ENCODE peak calls at places on chromosomes 4 and X, in five cellular contexts. P is thoracic aorta; E is CD8-positive, alpha-beta memory T cell; V is left lung; H is heart left ventricle. B is an unnamed sample. For H3K36me3, the result is how much of the 10 kb centered on the place peaks cover.

GRCh38 chrX:109389917-109390316 is 92.0 kb downstream of the GUCY2F start:
- DNase-seq in V (no peak), H (no peak), E (no peak), P (no peak), B (no peak)

GRCh38 chrX:147848009-147848408 is 63.7 kb upstream of the FMR1 start:
- DNase-seq in V (no peak), P (no peak), E (no peak), H (no peak), B (no peak)

GRCh38 chr4:147546341-147546740 is 65.4 kb downstream of the EDNRA start:
- DNase-seq in E (no peak), H (no peak), P (no peak), V (no peak), B (no peak)

GRCh38 chr4:78776031-78776728 is at the start of gene BMP2K:
- DNase-seq in E (peak), V (peak), H (peak), P (no peak), B (peak)

GRCh38 chr4:43325220-43325967 is 432.9 kb downstream of the GRXCR1 start:
- DNase-seq in E (no peak), H (no peak), P (no peak), V (no peak), B (no peak)

GRCh38 chr4:152531479-152531878 is 4.4 kb downstream of the FBXW7 start:
- DNase-seq in V (no peak), P (no peak), H (no peak), E (no peak), B (no peak)

GRCh38 chr4:2630556-2631273 is 94.3 kb downstream of the FAM193A start:
- DNase-seq in H (no peak), V (no peak), P (no peak), E (no peak), B (no peak)

GRCh38 chr4:3225946-3226345 is 23.0 kb upstream of the MSANTD1 start:
- DNase-seq in E (no peak), H (no peak), P (no peak), V (peak), B (no peak)

GRCh38 chr4:87068591-87069021 is 133.8 kb downstream of the AFF1 start:
- DNase-seq in E (no peak), H (no peak), V (no peak), P (no peak), B (peak)

GRCh38 chrX:154541896-154542722 is 4.5 kb downstream of the G6PD start:
- DNase-seq in H (peak), P (peak), E (no peak), V (peak), B (peak)

GRCh38 chr4:106038012-106038411 is 142.7 kb downstream of the NPNT start:
- DNase-seq in E (no peak), H (no peak), P (no peak), V (no peak), B (no peak)

GRCh38 chrX:129961180-129962083 is 21.0 kb upstream of the BCORL1 start:
- DNase-seq in P (no peak), H (peak), V (peak), E (peak), B (peak)

GRCh38 chr4:89000844-89001360 is 56.1 kb downstream of the FAM13A start:
- DNase-seq in P (no peak), V (no peak), E (no peak), H (no peak), B (peak)

GRCh38 chrX:107537815-107538214 is 88.4 kb downstream of the FRMPD3 start:
- DNase-seq in P (no peak), V (no peak), E (peak), H (peak), B (peak)

GRCh38 chr4:8269535-8270417 is at the start of gene HTRA3:
- DNase-seq in H (peak), E (no peak), P (no peak), V (no peak), B (no peak)

GRCh38 chrX:115068896-115069295 is 51.5 kb upstream of the IL13RA2 start:
- DNase-seq in H (no peak), P (no peak), E (no peak), V (peak), B (no peak)

GRCh38 chr4:53974561-53974960 is 89.8 kb downstream of the CHIC2 start:
- DNase-seq in H (no peak), E (no peak), V (no peak), P (no peak), B (no peak)

GRCh38 chr4:119794681-119795080 is 166.1 kb upstream of the PDE5A start:
- DNase-seq in V (no peak), H (no peak), E (no peak), P (no peak), B (no peak)

GRCh38 chr4:127965803-127966175 is 583 bp downstream of the ABHD18 start:
- DNase-seq in P (no peak), V (peak), E (peak), H (peak), B (peak)

GRCh38 chrX:39212456-39212855 is 411.2 kb downstream of the MID1IP1 start:
- DNase-seq in P (no peak), E (no peak), H (no peak), V (no peak), B (no peak)

GRCh38 chr4:67624939-67625338 is 66.4 kb downstream of the STAP1 start:
- DNase-seq in E (no peak), H (no peak), V (no peak), P (no peak), B (no peak)

GRCh38 chr4:156547891-156548290 is 423.7 kb downstream of the PDGFC start:
- DNase-seq in P (no peak), H (no peak), V (no peak), E (no peak), B (no peak)

GRCh38 chr4:6856391-6856790 is 53.2 kb upstream of the TBC1D14 start:
- DNase-seq in E (no peak), V (no peak), P (no peak), H (no peak), B (no peak)

GRCh38 chr4:14269824-14270223 is 642.3 kb upstream of the BOD1L1 start:
- DNase-seq in H (peak), V (no peak), P (no peak), E (no peak), B (no peak)

GRCh38 chr4:147791870-147792269 is 60.0 kb downstream of the ARHGAP10 start:
- DNase-seq in E (no peak), H (no peak), V (no peak), P (no peak), B (no peak)

GRCh38 chrX:150567645-150568319 is 639 bp upstream of the MTM1 start:
- DNase-seq in V (no peak), E (no peak), P (no peak), H (no peak), B (no peak)

GRCh38 chr4:48812866-48813265 is 18.0 kb upstream of the OCIAD1 start:
- DNase-seq in E (no peak), V (no peak), P (no peak), H (no peak), B (no peak)

GRCh38 chrX:24767557-24767956 is 73.8 kb downstream of the POLA1 start:
- DNase-seq in V (no peak), P (no peak), E (no peak), H (no peak), B (no peak)
- H3K36me3 ChIP-seq in V (under half), P (under half), E (under half), H (under half), B (under half)

DNA sequence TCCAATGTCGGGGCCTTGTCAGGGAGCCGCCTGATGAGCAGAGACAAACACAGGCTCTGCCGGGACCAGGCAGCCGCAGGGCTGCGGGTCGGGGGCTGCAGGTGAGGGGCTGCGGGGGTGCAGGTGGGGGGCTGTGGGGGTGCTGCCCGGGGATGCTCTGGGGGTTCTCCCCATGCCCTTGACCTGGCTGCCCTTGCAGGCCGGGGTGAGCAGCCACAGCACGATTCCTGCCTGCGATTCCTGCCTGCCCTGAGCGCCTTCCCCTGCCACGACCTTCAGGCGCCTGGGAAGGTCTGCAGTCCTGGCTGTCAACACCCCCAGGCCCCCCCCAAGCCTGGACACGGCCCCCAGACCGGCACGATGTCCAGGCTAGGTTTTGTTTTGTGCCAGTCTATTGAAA is 106.3 kb downstream of the FAM53A start:
- DNase-seq in E (no peak), V (peak), P (no peak), H (no peak), B (no peak)
- H3K4me3 ChIP-seq in E (no peak), V (no peak), P (no peak), H (no peak), B (no peak)

GRCh38 chrX:68177542-68177941 is 255.8 kb downstream of the OPHN1 start:
- DNase-seq in V (no peak), E (no peak), P (no peak), H (no peak), B (no peak)
- H3K36me3 ChIP-seq in V (under half), E (under half), P (under half), H (under half), B (under half)

GRCh38 chr4:61200991-61201526 is 933 bp downstream of the ADGRL3 start:
- DNase-seq in H (peak), P (no peak), V (peak), E (no peak), B (peak)

GRCh38 chr4:61201562-61202099 is 1.5 kb downstream of the ADGRL3 start:
- DNase-seq in P (no peak), V (peak), H (no peak), E (no peak), B (peak)

GRCh38 chr4:61200195-61200990 is at the start of gene ADGRL3:
- DNase-seq in P (no peak), H (peak), V (peak), E (no peak), B (peak)

GRCh38 chr4:61202638-61203495 is 2.7 kb downstream of the ADGRL3 start:
- DNase-seq in H (no peak), P (no peak), V (no peak), E (no peak), B (peak)

DNA sequence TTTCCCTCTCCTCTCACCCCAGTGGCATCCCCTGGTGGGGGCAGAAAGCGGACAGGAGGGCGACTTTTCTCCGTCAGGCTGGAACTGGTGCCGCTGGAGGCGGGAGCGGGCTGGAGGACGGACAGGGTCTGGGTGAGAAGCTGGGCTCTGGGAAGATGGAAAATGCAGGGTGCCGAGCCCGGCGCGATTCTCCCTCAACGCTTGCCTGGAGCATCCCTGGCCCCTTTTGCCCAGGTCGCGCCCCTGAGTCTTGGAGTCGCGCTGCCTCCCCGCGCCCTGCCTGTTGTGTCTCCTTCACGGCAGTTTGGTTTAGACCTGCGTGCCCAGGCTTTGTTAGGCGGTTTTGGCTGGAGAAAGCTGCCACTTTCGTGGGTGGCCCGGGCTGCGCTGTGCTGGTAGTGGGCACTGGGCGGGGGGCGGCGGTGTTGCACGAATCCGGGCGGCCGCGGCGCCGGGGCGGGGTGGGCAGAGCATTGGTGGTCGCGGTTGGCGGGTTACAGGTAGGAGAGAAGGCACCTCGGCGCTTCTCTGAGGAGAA is 2.0 kb downstream of the ADGRL3 start:
- DNase-seq in H (peak), V (peak), P (no peak), E (no peak), B (peak)
- H3K4me3 ChIP-seq in H (peak), V (peak), P (peak), E (no peak), B (peak)

DNA sequence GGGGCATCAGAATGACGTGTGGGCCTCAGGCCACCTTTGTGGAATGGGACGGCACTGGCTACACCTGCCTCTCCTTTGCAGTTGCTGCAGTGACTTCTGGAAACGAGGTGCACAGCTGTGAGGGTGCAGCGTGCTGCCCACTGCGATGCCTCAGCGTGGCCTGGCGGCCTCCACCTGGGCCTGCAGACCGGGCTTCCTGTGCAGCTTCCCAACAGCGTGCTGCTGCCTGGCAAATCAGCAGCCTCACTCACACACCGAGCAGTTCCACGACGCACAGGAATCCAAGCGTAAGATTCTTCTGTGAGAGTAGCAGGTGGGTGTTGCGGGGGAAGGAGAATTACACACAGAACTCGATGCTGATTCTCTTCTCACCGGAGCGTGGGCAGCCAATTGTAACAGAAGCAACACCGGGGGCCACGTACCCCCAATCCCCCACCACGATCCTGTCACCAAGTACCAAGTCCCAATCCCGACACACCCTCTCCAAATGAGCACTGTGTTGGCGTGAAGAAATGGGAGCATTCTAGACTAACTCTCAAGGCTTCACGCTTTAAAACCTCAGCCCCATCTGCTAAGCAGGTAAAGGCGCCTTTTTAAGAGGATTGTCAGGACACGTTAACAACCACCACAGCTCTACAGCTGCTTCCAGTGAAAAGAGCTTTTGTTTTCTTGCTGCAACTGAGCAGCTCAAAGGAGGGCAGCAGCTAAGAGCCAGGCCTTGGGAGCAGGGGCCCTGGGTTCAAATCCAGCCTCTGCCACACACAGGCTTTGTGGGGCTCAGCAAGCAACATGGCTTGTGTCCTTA is 16.9 kb downstream of the WDR1 start:
- DNase-seq in V (peak), H (no peak), P (no peak), E (peak), B (no peak)
- H3K36me3 ChIP-seq in V (under half), H (under half), P (half or more), E (under half), B (under half)

GRCh38 chrX:19867411-19867732 is 20.0 kb downstream of the SH3KBP1 start:
- DNase-seq in H (no peak), E (no peak), P (no peak), V (no peak), B (no peak)
- H3K4me3 ChIP-seq in H (no peak), E (no peak), P (no peak), V (no peak), B (no peak)

GRCh38 chr4:22668702-22669101 is 24.0 kb upstream of the GBA3 start:
- DNase-seq in V (no peak), E (no peak), H (no peak), P (no peak), B (no peak)

GRCh38 chr4:22672519-22672918 is 20.2 kb upstream of the GBA3 start:
- DNase-seq in V (no peak), P (no peak), E (no peak), H (no peak), B (no peak)

GRCh38 chr4:22670953-22671352 is 21.8 kb upstream of the GBA3 start:
- DNase-seq in V (no peak), H (no peak), P (no peak), E (no peak), B (no peak)

GRCh38 chr4:22676058-22676457 is 16.7 kb upstream of the GBA3 start:
- DNase-seq in H (no peak), V (no peak), E (no peak), P (no peak), B (no peak)

GRCh38 chr4:22672944-22673343 is 19.8 kb upstream of the GBA3 start:
- DNase-seq in E (no peak), V (no peak), P (no peak), H (no peak), B (no peak)
- H3K36me3 ChIP-seq in E (under half), V (under half), P (under half), H (under half), B (under half)

DNA sequence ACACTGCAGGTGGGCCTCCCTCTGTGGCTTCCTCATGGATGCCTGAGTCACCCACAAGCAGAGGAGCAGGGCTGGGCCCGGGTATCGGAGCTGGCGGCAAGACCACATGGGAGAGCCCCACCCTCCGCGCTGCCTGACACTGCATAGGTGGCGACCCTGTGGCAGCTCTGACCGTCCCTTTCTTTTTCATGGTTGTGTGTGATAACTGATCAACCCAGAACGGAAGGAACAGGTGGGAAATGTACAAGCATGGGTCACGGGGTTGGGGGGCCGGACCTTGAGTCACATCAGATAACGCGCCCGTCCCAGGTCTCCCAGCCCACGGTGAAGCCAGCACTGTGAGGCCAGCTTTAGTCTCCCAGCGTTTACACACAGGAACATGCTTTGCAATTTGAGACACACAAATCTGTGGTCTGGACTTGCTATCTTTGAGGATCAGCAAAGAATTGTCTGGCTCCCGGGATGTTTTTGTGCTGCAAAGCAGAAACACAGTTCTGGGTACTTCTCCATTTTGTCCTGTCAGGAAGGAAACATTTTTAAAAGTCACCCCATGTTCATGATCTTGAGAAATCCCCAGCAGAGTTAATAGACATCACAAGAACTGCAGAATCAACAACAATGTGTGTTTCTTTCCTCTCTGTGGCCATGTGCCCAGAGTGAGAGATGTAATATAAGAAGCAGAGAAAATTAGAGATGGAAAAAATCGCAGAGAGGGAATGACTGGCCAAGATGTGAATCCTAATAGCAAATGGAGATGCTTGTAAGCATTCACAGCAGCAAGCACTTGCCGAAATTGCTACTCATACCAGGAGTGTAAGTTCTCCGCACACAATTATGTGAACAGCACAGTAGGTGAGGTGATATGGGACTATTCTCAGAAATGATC is 70.1 kb upstream of the CBR4 start:
- DNase-seq in P (no peak), V (peak), E (no peak), H (peak), B (peak)
- H3K4me3 ChIP-seq in P (peak), V (no peak), E (no peak), H (peak), B (peak)

GRCh38 chr4:17911608-17912007 is 100.8 kb downstream of the NCAPG start:
- DNase-seq in V (no peak), E (no peak), H (no peak), P (no peak), B (peak)

DNA sequence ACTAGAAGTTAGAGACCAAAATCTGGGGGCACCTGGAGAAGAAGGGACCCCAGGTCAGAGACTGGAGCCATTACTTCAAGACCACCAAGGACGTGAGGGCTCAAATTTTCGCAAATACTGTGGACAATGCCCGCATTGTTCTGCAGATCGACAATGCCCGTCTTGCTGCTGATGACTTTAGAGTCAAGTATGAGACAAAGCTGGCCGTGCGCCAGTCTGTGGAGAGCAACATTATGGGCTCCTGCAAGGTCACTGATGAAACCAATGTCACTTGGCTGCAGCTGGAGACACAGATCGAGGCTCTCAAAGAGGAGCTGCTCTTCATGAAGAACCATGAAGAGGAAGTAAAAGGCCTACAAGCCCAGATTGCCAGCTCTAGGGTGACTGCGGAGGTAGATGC is 101.2 kb downstream of the NCAPG start:
- DNase-seq in E (no peak), P (no peak), H (no peak), V (no peak), B (peak)
- H3K36me3 ChIP-seq in E (under half), P (under half), H (under half), V (under half), B (under half)

GRCh38 chr4:76256032-76256431 is 4.5 kb downstream of the FAM47E start:
- DNase-seq in E (no peak), V (no peak), P (no peak), H (no peak), B (no peak)

GRCh38 chr4:76250962-76251361 is 559 bp upstream of the FAM47E start:
- DNase-seq in V (no peak), E (no peak), P (no peak), H (no peak), B (no peak)

GRCh38 chr4:76253511-76253910 is 2.0 kb downstream of the FAM47E start:
- DNase-seq in P (no peak), H (no peak), V (no peak), E (no peak), B (no peak)

GRCh38 chr4:76251448-76252270 is at the start of gene FAM47E:
- DNase-seq in V (peak), P (peak), E (peak), H (peak), B (peak)

DNA sequence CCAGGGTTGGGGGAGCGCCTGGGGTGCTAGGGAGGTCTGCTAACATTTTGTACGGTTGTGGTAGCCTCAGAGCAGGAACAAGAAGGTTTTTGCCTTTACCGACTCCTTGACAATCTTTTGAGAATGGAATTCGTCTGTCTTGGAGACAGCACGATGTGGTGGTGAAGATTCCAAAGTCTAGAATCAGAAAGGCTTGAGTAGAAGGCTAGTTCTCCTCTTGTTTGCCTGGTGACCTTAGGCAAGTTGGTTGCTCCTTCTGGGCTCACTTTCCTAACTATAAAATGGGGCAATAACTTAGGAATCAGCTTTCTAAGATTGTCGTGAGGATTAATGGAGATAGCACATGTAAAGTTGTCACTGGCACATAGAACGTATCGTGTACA is 741 bp downstream of the FAM47E start:
- DNase-seq in V (no peak), P (no peak), E (peak), H (no peak), B (no peak)
- H3K4me3 ChIP-seq in V (peak), P (peak), E (no peak), H (peak), B (peak)